ENCODE peak calls at places on chromosomes 4 and X, in nine cellular contexts. One of them, this sample, is unnamed.

GRCh38 chrX:74420194-74421035 is 878 bp upstream of the SLC16A2 start:
- DNase-seq in activated CD8-positive, alpha-beta memory T cell treated with anti-CD3 and anti-CD28 coated beads for 4 hours: no peak
- DNase-seq in amygdala: peak; percentile 29
- DNase-seq in Peyer's patch: peak; percentile 60
- DNase-seq in T-cell: peak; percentile 11
- DNase-seq in amniotic stem cell: peak; percentile 51
- DNase-seq in CD4-positive, CD25-positive, alpha-beta regulatory T cell: no peak
- DNase-seq in glomerular endothelial cell: no peak
- DNase-seq in AG08396: peak; percentile 79
- DNase-seq in this sample: peak; percentile 3

GRCh38 chr4:173381610-173382009 is 10.9 kb downstream of the SAP30 start:
- DNase-seq in activated CD8-positive, alpha-beta memory T cell treated with anti-CD3 and anti-CD28 coated beads for 4 hours: no peak
- DNase-seq in amygdala: no peak
- DNase-seq in Peyer's patch: no peak
- DNase-seq in T-cell: no peak
- DNase-seq in amniotic stem cell: no peak
- DNase-seq in CD4-positive, CD25-positive, alpha-beta regulatory T cell: no peak
- DNase-seq in glomerular endothelial cell: no peak
- DNase-seq in AG08396: no peak
- DNase-seq in this sample: no peak

GRCh38 chrX:7139202-7140081 is 8.1 kb upstream of the STS start:
- DNase-seq in activated CD8-positive, alpha-beta memory T cell treated with anti-CD3 and anti-CD28 coated beads for 4 hours: no peak
- DNase-seq in amygdala: no peak
- DNase-seq in Peyer's patch: no peak
- DNase-seq in T-cell: no peak
- DNase-seq in amniotic stem cell: peak; percentile 3
- DNase-seq in CD4-positive, CD25-positive, alpha-beta regulatory T cell: no peak
- DNase-seq in glomerular endothelial cell: no peak
- DNase-seq in AG08396: peak; percentile 69
- DNase-seq in this sample: no peak

GRCh38 chr4:139912423-139912822 is 241.6 kb downstream of the MAML3 start:
- DNase-seq in activated CD8-positive, alpha-beta memory T cell treated with anti-CD3 and anti-CD28 coated beads for 4 hours: no peak
- DNase-seq in amygdala: no peak
- DNase-seq in Peyer's patch: no peak
- DNase-seq in T-cell: no peak
- DNase-seq in amniotic stem cell: no peak
- DNase-seq in CD4-positive, CD25-positive, alpha-beta regulatory T cell: no peak
- DNase-seq in glomerular endothelial cell: no peak
- DNase-seq in AG08396: no peak
- DNase-seq in this sample: no peak

GRCh38 chr4:4430492-4431195 is 43.7 kb downstream of the NSG1 start:
- DNase-seq in activated CD8-positive, alpha-beta memory T cell treated with anti-CD3 and anti-CD28 coated beads for 4 hours: peak; percentile 5
- DNase-seq in amygdala: no peak
- DNase-seq in Peyer's patch: peak; percentile 54
- DNase-seq in T-cell: peak; percentile 55
- DNase-seq in amniotic stem cell: peak; percentile 56
- DNase-seq in CD4-positive, CD25-positive, alpha-beta regulatory T cell: no peak
- DNase-seq in glomerular endothelial cell: peak; percentile 29
- DNase-seq in AG08396: peak; percentile 90
- DNase-seq in this sample: peak; percentile 44

GRCh38 chrX:136768469-136769084 is 12.2 kb downstream of the ARHGEF6 start:
- DNase-seq in activated CD8-positive, alpha-beta memory T cell treated with anti-CD3 and anti-CD28 coated beads for 4 hours: no peak
- DNase-seq in amygdala: no peak
- DNase-seq in Peyer's patch: peak; percentile 68
- DNase-seq in T-cell: peak; percentile 18
- DNase-seq in amniotic stem cell: peak; percentile 19
- DNase-seq in CD4-positive, CD25-positive, alpha-beta regulatory T cell: no peak
- DNase-seq in glomerular endothelial cell: no peak
- DNase-seq in AG08396: peak; percentile 72
- DNase-seq in this sample: peak; percentile 76

GRCh38 chr4:48129307-48130014 is 4.6 kb downstream of the TXK start:
- DNase-seq in activated CD8-positive, alpha-beta memory T cell treated with anti-CD3 and anti-CD28 coated beads for 4 hours: no peak
- DNase-seq in amygdala: no peak
- DNase-seq in Peyer's patch: peak; percentile 62
- DNase-seq in T-cell: no peak
- DNase-seq in amniotic stem cell: no peak
- DNase-seq in CD4-positive, CD25-positive, alpha-beta regulatory T cell: no peak
- DNase-seq in glomerular endothelial cell: no peak
- DNase-seq in AG08396: no peak
- DNase-seq in this sample: no peak

GRCh38 chrX:115423091-115423490 is 133.6 kb downstream of the LUZP4 start:
- DNase-seq in activated CD8-positive, alpha-beta memory T cell treated with anti-CD3 and anti-CD28 coated beads for 4 hours: no peak
- DNase-seq in amygdala: no peak
- DNase-seq in Peyer's patch: no peak
- DNase-seq in T-cell: no peak
- DNase-seq in amniotic stem cell: no peak
- DNase-seq in CD4-positive, CD25-positive, alpha-beta regulatory T cell: no peak
- DNase-seq in glomerular endothelial cell: no peak
- DNase-seq in AG08396: no peak
- DNase-seq in this sample: no peak

GRCh38 chrX:47316276-47317025 is 53.9 kb upstream of the ZNF157 start:
- DNase-seq in activated CD8-positive, alpha-beta memory T cell treated with anti-CD3 and anti-CD28 coated beads for 4 hours: no peak
- DNase-seq in amygdala: no peak
- DNase-seq in Peyer's patch: no peak
- DNase-seq in T-cell: no peak
- DNase-seq in amniotic stem cell: no peak
- DNase-seq in CD4-positive, CD25-positive, alpha-beta regulatory T cell: no peak
- DNase-seq in glomerular endothelial cell: no peak
- DNase-seq in AG08396: peak; percentile 15
- DNase-seq in this sample: no peak

GRCh38 chr4:176840166-176840565 is 47.4 kb upstream of the VEGFC start:
- DNase-seq in activated CD8-positive, alpha-beta memory T cell treated with anti-CD3 and anti-CD28 coated beads for 4 hours: no peak
- DNase-seq in amygdala: no peak
- DNase-seq in Peyer's patch: no peak
- DNase-seq in T-cell: no peak
- DNase-seq in amniotic stem cell: no peak
- DNase-seq in CD4-positive, CD25-positive, alpha-beta regulatory T cell: no peak
- DNase-seq in glomerular endothelial cell: no peak
- DNase-seq in AG08396: no peak
- DNase-seq in this sample: no peak

This sample was measured in CD4-positive, alpha-beta memory T cell.